ENCODE peak calls at places on chromosome 6, in six cellular contexts. L is GM23338; Z is stimulated activated CD8-positive, alpha-beta memory T cell treated with anti-CD3 and anti-CD28 coated beads, Interleukin-2, amount 100 ng/mL, for 1 hour; K is NCI-H1694 treated with DMSO at 0.1 percent for 48 hours; S is NCI-H524; V is amniotic stem cell. M is an unnamed sample.

GRCh38 chr6:33428219-33428890 is 8.5 kb downstream of the SYNGAP1 start:
- DNase-seq in K (no peak), Z (no peak), V (no peak), S (peak), L (peak), M (no peak)

GRCh38 chr6:119280586-119281163 is 68.9 kb downstream of the MAN1A1 start:
- DNase-seq in V (no peak), S (no peak), Z (no peak), L (no peak), K (peak), M (peak)

GRCh38 chr6:111724039-111724438 is 118.4 kb upstream of the TRAF3IP2 start:
- DNase-seq in L (no peak), V (no peak), K (no peak), Z (no peak), S (no peak), M (no peak)

GRCh38 chr6:133705731-133706130 is 183.2 kb upstream of the TCF21 start:
- DNase-seq in L (no peak), V (peak), K (no peak), Z (no peak), S (no peak), M (peak)

GRCh38 chr6:169800668-169801395 is 49.4 kb downstream of the ERMARD start:
- DNase-seq in S (peak), K (peak), L (no peak), Z (no peak), V (no peak), M (peak)

GRCh38 chr6:5080574-5080973 is 4.6 kb upstream of the PPP1R3G start:
- DNase-seq in V (no peak), Z (no peak), K (no peak), L (no peak), S (no peak), M (no peak)

GRCh38 chr6:142152731-142153130 is 5.7 kb downstream of the VTA1 start:
- DNase-seq in V (peak), Z (no peak), S (peak), L (no peak), K (no peak), M (peak)

GRCh38 chr6:36364669-36365479 is 22.6 kb downstream of the ETV7 start:
- DNase-seq in K (no peak), S (no peak), L (no peak), Z (no peak), V (no peak), M (peak)

GRCh38 chr6:136113736-136114173 is 136.4 kb downstream of the MTFR2 start:
- DNase-seq in S (peak), Z (no peak), V (peak), K (peak), L (peak), M (peak)

GRCh38 chr6:36605560-36606391 is 11.6 kb downstream of the SRSF3 start:
- DNase-seq in S (no peak), V (no peak), K (no peak), Z (no peak), L (no peak), M (no peak)

GRCh38 chr6:107113460-107114212 is 1.7 kb downstream of the BEND3 start:
- DNase-seq in K (no peak), L (no peak), V (no peak), Z (no peak), S (peak), M (no peak)

GRCh38 chr6:80636689-80637088 is 530.2 kb downstream of the BCKDHB start:
- DNase-seq in V (no peak), L (no peak), K (no peak), S (no peak), Z (no peak), M (peak)

GRCh38 chr6:86192123-86192522 is 549.4 kb upstream of the SYNCRIP start:
- DNase-seq in V (no peak), K (no peak), L (peak), S (peak), Z (no peak), M (no peak)

GRCh38 chr6:169859978-169860703 is 108.7 kb downstream of the ERMARD start:
- DNase-seq in V (no peak), S (no peak), Z (no peak), L (no peak), K (no peak), M (no peak)

GRCh38 chr6:169841907-169842606 is 90.6 kb downstream of the ERMARD start:
- DNase-seq in S (no peak), L (no peak), V (no peak), Z (no peak), K (no peak), M (no peak)

GRCh38 chr6:162728706-162729105 is 932 bp downstream of the PACRG start:
- DNase-seq in S (no peak), Z (no peak), K (no peak), L (no peak), V (no peak), M (no peak)

GRCh38 chr6:135438907-135439535 is 58.5 kb downstream of the AHI1 start:
- DNase-seq in K (peak), V (peak), Z (no peak), L (peak), S (peak), M (no peak)

GRCh38 chr6:87154641-87155271 is 609 bp upstream of the ZNF292 start:
- DNase-seq in L (peak), S (peak), V (peak), K (peak), Z (peak), M (peak)